ENCODE peak calls at places on chromosomes 5 and 9, in six cellular contexts. One of them, this sample, is unnamed.
A peak's percentile ranks its signal among the peaks of the same experiment; 100 is the strongest.

GRCh38 chr9:124840300-124840833 is 12.9 kb upstream of the WDR38 start:
- DNase-seq in neural progenitor cell: no peak
- DNase-seq in CD8-positive, alpha-beta T cell: no peak
- DNase-seq in fibroblast of lung: no peak
- DNase-seq in lung: no peak
- DNase-seq in tibial nerve: no peak
- DNase-seq in this sample: no peak

GRCh38 chr5:126597156-126597555 is 2.1 kb upstream of the ALDH7A1 start:
- DNase-seq in neural progenitor cell: no peak
- DNase-seq in CD8-positive, alpha-beta T cell: no peak
- DNase-seq in fibroblast of lung: peak; percentile 90
- DNase-seq in lung: no peak
- DNase-seq in tibial nerve: no peak
- DNase-seq in this sample: no peak

GRCh38 chr5:105033642-105034217 is 1471.1 kb upstream of the NUDT12 start:
- DNase-seq in neural progenitor cell: no peak
- DNase-seq in CD8-positive, alpha-beta T cell: no peak
- DNase-seq in fibroblast of lung: no peak
- DNase-seq in lung: no peak
- DNase-seq in tibial nerve: no peak
- DNase-seq in this sample: no peak

GRCh38 chr5:4480528-4481404 is 659.4 kb upstream of the ADAMTS16 start:
- DNase-seq in neural progenitor cell: no peak
- DNase-seq in CD8-positive, alpha-beta T cell: no peak
- DNase-seq in fibroblast of lung: no peak
- DNase-seq in lung: no peak
- DNase-seq in tibial nerve: no peak
- DNase-seq in this sample: no peak

GRCh38 chr9:108776920-108777650 is 78.7 kb downstream of the ACTL7B start:
- DNase-seq in neural progenitor cell: no peak
- DNase-seq in CD8-positive, alpha-beta T cell: no peak
- DNase-seq in fibroblast of lung: peak; percentile 38
- DNase-seq in lung: no peak
- DNase-seq in tibial nerve: no peak
- DNase-seq in this sample: no peak

GRCh38 chr9:108565651-108566378 is 290.0 kb downstream of the ACTL7B start:
- DNase-seq in neural progenitor cell: peak; percentile 90
- DNase-seq in CD8-positive, alpha-beta T cell: no peak
- DNase-seq in fibroblast of lung: peak; percentile 94
- DNase-seq in lung: peak; percentile 42
- DNase-seq in tibial nerve: peak; percentile 30
- DNase-seq in this sample: peak; percentile 68

GRCh38 chr5:170479484-170479883 is 24.3 kb upstream of the KCNIP1 start:
- DNase-seq in neural progenitor cell: no peak
- DNase-seq in CD8-positive, alpha-beta T cell: no peak
- DNase-seq in fibroblast of lung: peak; percentile 22
- DNase-seq in lung: no peak
- DNase-seq in tibial nerve: no peak
- DNase-seq in this sample: no peak

GRCh38 chr5:181222630-181223040 is 446 bp upstream of the TRIM41 start:
- DNase-seq in neural progenitor cell: no peak
- DNase-seq in CD8-positive, alpha-beta T cell: no peak
- DNase-seq in fibroblast of lung: peak; percentile 73
- DNase-seq in lung: no peak
- DNase-seq in tibial nerve: no peak
- DNase-seq in this sample: no peak

GRCh38 chr5:92519717-92520632 is 1061.0 kb downstream of the NR2F1-AS1 start:
- DNase-seq in neural progenitor cell: no peak
- DNase-seq in CD8-positive, alpha-beta T cell: no peak
- DNase-seq in fibroblast of lung: peak; percentile 40
- DNase-seq in lung: no peak
- DNase-seq in tibial nerve: no peak
- DNase-seq in this sample: no peak

GRCh38 chr9:12880406-12881016 is 105.7 kb downstream of the LURAP1L start:
- DNase-seq in neural progenitor cell: no peak
- DNase-seq in CD8-positive, alpha-beta T cell: no peak
- DNase-seq in fibroblast of lung: peak; percentile 69
- DNase-seq in lung: no peak
- DNase-seq in tibial nerve: no peak
- DNase-seq in this sample: no peak

GRCh38 chr5:79653843-79654242 is 35.8 kb upstream of the CMYA5 start:
- DNase-seq in neural progenitor cell: no peak
- DNase-seq in CD8-positive, alpha-beta T cell: no peak
- DNase-seq in fibroblast of lung: no peak
- DNase-seq in lung: no peak
- DNase-seq in tibial nerve: no peak
- DNase-seq in this sample: no peak

GRCh38 chr5:87081511-87082372 is 185.9 kb upstream of the RASA1 start:
- DNase-seq in neural progenitor cell: no peak
- DNase-seq in CD8-positive, alpha-beta T cell: peak; percentile 14
- DNase-seq in fibroblast of lung: no peak
- DNase-seq in lung: peak; percentile 34
- DNase-seq in tibial nerve: no peak
- DNase-seq in this sample: peak; percentile 39

GRCh38 chr5:99929067-99929805 is 605.9 kb upstream of the FAM174A start:
- DNase-seq in neural progenitor cell: no peak
- DNase-seq in CD8-positive, alpha-beta T cell: no peak
- DNase-seq in fibroblast of lung: no peak
- DNase-seq in lung: no peak
- DNase-seq in tibial nerve: no peak
- DNase-seq in this sample: no peak

GRCh38 chr9:133128152-133128551 is 7.1 kb upstream of the RALGDS start:
- DNase-seq in neural progenitor cell: no peak
- DNase-seq in CD8-positive, alpha-beta T cell: no peak
- DNase-seq in fibroblast of lung: no peak
- DNase-seq in lung: no peak
- DNase-seq in tibial nerve: no peak
- DNase-seq in this sample: no peak

GRCh38 chr5:119293202-119293829 is 62.5 kb upstream of the TNFAIP8 start:
- DNase-seq in neural progenitor cell: no peak
- DNase-seq in CD8-positive, alpha-beta T cell: no peak
- DNase-seq in fibroblast of lung: no peak
- DNase-seq in lung: no peak
- DNase-seq in tibial nerve: no peak
- DNase-seq in this sample: no peak

GRCh38 chr5:132437604-132438275 is 52.8 kb downstream of the IRF1 start:
- DNase-seq in neural progenitor cell: peak; percentile 44
- DNase-seq in CD8-positive, alpha-beta T cell: peak; percentile 56
- DNase-seq in fibroblast of lung: peak; percentile 89
- DNase-seq in lung: peak; percentile 67
- DNase-seq in tibial nerve: peak; percentile 43
- DNase-seq in this sample: peak; percentile 84

GRCh38 chr5:54986269-54986654 is 869 bp upstream of the ESM1 start:
- DNase-seq in neural progenitor cell: no peak
- DNase-seq in CD8-positive, alpha-beta T cell: no peak
- DNase-seq in fibroblast of lung: no peak
- DNase-seq in lung: no peak
- DNase-seq in tibial nerve: no peak
- DNase-seq in this sample: no peak

GRCh38 chr5:179430256-179431175 is 85.3 kb upstream of the ADAMTS2 start:
- DNase-seq in neural progenitor cell: no peak
- DNase-seq in CD8-positive, alpha-beta T cell: no peak
- DNase-seq in fibroblast of lung: no peak
- DNase-seq in lung: no peak
- DNase-seq in tibial nerve: no peak
- DNase-seq in this sample: peak; percentile 49

GRCh38 chr9:20683351-20684034 is 566 bp upstream of the FOCAD start:
- DNase-seq in neural progenitor cell: peak; percentile 27
- DNase-seq in CD8-positive, alpha-beta T cell: peak; percentile 4
- DNase-seq in fibroblast of lung: peak; percentile 75
- DNase-seq in lung: peak; percentile 53
- DNase-seq in tibial nerve: peak; percentile 50
- DNase-seq in this sample: peak; percentile 75

GRCh38 chr9:80285325-80285724 is 713.6 kb downstream of the TLE4 start:
- DNase-seq in neural progenitor cell: peak; percentile 9
- DNase-seq in CD8-positive, alpha-beta T cell: no peak
- DNase-seq in fibroblast of lung: peak; percentile 45
- DNase-seq in lung: no peak
- DNase-seq in tibial nerve: no peak
- DNase-seq in this sample: no peak

GRCh38 chr5:30561771-30562170 is 631.7 kb upstream of the CDH6 start:
- DNase-seq in neural progenitor cell: no peak
- DNase-seq in CD8-positive, alpha-beta T cell: no peak
- DNase-seq in fibroblast of lung: no peak
- DNase-seq in lung: no peak
- DNase-seq in tibial nerve: no peak
- DNase-seq in this sample: no peak

GRCh38 chr9:111399772-111400563 is 69.9 kb upstream of the OR2K2 start:
- DNase-seq in neural progenitor cell: peak; percentile 58
- DNase-seq in CD8-positive, alpha-beta T cell: no peak
- DNase-seq in fibroblast of lung: peak; percentile 38
- DNase-seq in lung: no peak
- DNase-seq in tibial nerve: no peak
- DNase-seq in this sample: no peak

GRCh38 chr9:107312651-107313050 is 29.6 kb downstream of the RAD23B start:
- DNase-seq in neural progenitor cell: peak; percentile 58
- DNase-seq in CD8-positive, alpha-beta T cell: no peak
- DNase-seq in fibroblast of lung: peak; percentile 49
- DNase-seq in lung: no peak
- DNase-seq in tibial nerve: no peak
- DNase-seq in this sample: no peak

GRCh38 chr5:133326361-133326760 is 274.5 kb downstream of the HSPA4 start:
- DNase-seq in neural progenitor cell: no peak
- DNase-seq in CD8-positive, alpha-beta T cell: no peak
- DNase-seq in fibroblast of lung: no peak
- DNase-seq in lung: no peak
- DNase-seq in tibial nerve: no peak
- DNase-seq in this sample: no peak

GRCh38 chr9:14097215-14097614 is 216.7 kb downstream of the NFIB start:
- DNase-seq in neural progenitor cell: no peak
- DNase-seq in CD8-positive, alpha-beta T cell: no peak
- DNase-seq in fibroblast of lung: peak; percentile 68
- DNase-seq in lung: no peak
- DNase-seq in tibial nerve: no peak
- DNase-seq in this sample: no peak

GRCh38 chr5:172235132-172235780 is 41.3 kb downstream of the EFCAB9 start:
- DNase-seq in neural progenitor cell: no peak
- DNase-seq in CD8-positive, alpha-beta T cell: no peak
- DNase-seq in fibroblast of lung: peak; percentile 5
- DNase-seq in lung: no peak
- DNase-seq in tibial nerve: no peak
- DNase-seq in this sample: no peak

GRCh38 chr5:177530638-177531037 is 13.9 kb upstream of the DDX41 start:
- DNase-seq in neural progenitor cell: no peak
- DNase-seq in CD8-positive, alpha-beta T cell: no peak
- DNase-seq in fibroblast of lung: no peak
- DNase-seq in lung: no peak
- DNase-seq in tibial nerve: no peak
- DNase-seq in this sample: no peak

GRCh38 chr5:73115399-73116051 is 4.8 kb upstream of the TMEM171 start:
- DNase-seq in neural progenitor cell: no peak
- DNase-seq in CD8-positive, alpha-beta T cell: no peak
- DNase-seq in fibroblast of lung: peak; percentile 86
- DNase-seq in lung: no peak
- DNase-seq in tibial nerve: no peak
- DNase-seq in this sample: no peak

DNA sequence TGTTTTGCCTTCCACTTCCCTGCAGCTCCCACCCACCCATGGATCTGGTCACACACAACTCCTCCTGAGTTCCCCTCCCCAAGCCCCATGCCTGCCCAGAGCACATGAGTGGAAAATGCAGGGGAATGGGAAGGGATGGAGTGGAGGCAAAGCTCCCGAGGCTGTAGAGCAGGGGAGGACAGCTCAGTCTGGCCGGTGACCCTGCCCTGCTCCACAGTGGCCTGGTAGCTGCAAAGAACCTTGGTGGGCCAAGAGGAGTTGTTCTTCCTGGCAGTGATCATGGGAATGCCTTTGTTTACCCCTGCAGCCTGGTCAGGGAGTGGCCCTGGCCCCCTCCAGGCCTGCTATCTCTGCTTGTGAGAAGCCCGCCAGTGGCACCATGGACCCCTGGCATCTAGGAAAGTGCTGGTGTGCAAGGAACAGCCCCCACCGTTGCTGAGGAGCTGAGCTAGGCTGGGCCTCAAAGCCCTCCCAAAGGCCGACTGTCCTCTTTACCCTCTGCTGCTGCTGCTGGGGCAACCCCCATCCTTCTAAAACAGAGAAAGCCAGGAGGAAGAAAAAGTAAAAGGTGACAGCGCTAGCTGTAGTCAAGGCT is 60.4 kb downstream of the PSD2 start:
- DNase-seq in neural progenitor cell: no peak
- DNase-seq in CD8-positive, alpha-beta T cell: no peak
- DNase-seq in fibroblast of lung: no peak
- DNase-seq in lung: no peak
- DNase-seq in tibial nerve: no peak
- DNase-seq in this sample: no peak
- H3K27me3 ChIP-seq in neural progenitor cell: peaks cover 18% of the 10 kb centered on the region
- H3K27me3 ChIP-seq in CD8-positive, alpha-beta T cell: no peaks in the 10 kb centered on the region
- H3K27me3 ChIP-seq in fibroblast of lung: no peaks in the 10 kb centered on the region
- H3K27me3 ChIP-seq in lung: no peaks in the 10 kb centered on the region
- H3K27me3 ChIP-seq in tibial nerve: no peaks in the 10 kb centered on the region
- H3K27me3 ChIP-seq in this sample: no peaks in the 10 kb centered on the region

DNA sequence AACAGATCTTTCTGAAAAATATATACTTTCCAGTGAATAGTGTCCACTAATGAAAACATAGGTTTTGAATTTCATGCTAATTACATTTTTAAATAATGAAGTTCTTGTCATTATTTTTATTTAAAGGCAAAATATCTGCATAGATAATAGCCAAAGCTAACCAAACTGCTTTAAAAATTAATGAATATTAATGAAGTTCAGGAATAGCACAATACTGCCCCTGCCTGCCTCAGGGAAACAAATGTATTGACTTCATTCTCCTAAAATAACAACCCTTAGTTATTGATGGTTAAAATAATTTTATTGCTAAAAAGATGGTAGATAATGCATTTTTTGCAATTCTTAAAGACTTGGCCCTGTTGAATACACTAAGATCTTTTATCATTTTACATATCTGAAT is 103.6 kb upstream of the SSBP2 start:
- DNase-seq in neural progenitor cell: no peak
- DNase-seq in CD8-positive, alpha-beta T cell: no peak
- DNase-seq in fibroblast of lung: peak; percentile 19
- DNase-seq in lung: no peak
- DNase-seq in tibial nerve: no peak
- DNase-seq in this sample: no peak
- TF ChIP-seq CTCF in neural progenitor cell: peak; percentile 30
- TF ChIP-seq CTCF in CD8-positive, alpha-beta T cell: no peak
- TF ChIP-seq CTCF in fibroblast of lung: peak; percentile 33
- TF ChIP-seq CTCF in lung: no peak
- TF ChIP-seq CTCF in tibial nerve: peak; percentile 21
- TF ChIP-seq CTCF in this sample: no peak

GRCh38 chr9:135739271-135740220 is 37.6 kb downstream of the KCNT1 start:
- DNase-seq in neural progenitor cell: no peak
- DNase-seq in CD8-positive, alpha-beta T cell: no peak
- DNase-seq in fibroblast of lung: no peak
- DNase-seq in lung: no peak
- DNase-seq in tibial nerve: no peak
- DNase-seq in this sample: no peak
- H3K27me3 ChIP-seq in neural progenitor cell: peaks cover 24% of the 10 kb centered on the region
- H3K27me3 ChIP-seq in CD8-positive, alpha-beta T cell: no peaks in the 10 kb centered on the region
- H3K27me3 ChIP-seq in fibroblast of lung: no peaks in the 10 kb centered on the region
- H3K27me3 ChIP-seq in lung: peaks cover 14% of the 10 kb centered on the region
- H3K27me3 ChIP-seq in tibial nerve: no peaks in the 10 kb centered on the region
- H3K27me3 ChIP-seq in this sample: peaks cover 89% of the 10 kb centered on the region

DNA sequence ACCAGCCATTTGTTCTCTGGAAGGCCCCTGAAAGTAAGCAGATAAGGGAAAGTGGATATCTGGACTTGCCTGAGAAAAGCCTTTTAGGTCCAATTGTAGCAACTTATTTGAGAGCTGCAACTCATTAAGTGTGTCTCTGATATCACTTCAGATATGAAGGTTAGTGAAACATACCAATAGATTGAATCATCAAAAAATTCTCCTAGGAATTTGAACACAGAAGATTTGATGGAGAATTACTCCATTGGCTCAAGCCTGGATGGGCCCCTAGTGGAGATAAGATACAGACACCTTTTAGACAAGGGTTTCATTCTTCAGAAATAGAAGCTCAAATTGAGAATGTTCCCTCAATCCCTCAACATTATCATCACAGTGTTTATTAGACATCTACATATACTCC is 356.7 kb downstream of the NDUFS4 start:
- DNase-seq in neural progenitor cell: no peak
- DNase-seq in CD8-positive, alpha-beta T cell: no peak
- DNase-seq in fibroblast of lung: no peak
- DNase-seq in lung: no peak
- DNase-seq in tibial nerve: no peak
- DNase-seq in this sample: no peak
- TF ChIP-seq CTCF in neural progenitor cell: peak; percentile 17
- TF ChIP-seq CTCF in CD8-positive, alpha-beta T cell: no peak
- TF ChIP-seq CTCF in fibroblast of lung: peak; percentile 16
- TF ChIP-seq CTCF in lung: no peak
- TF ChIP-seq CTCF in tibial nerve: no peak
- TF ChIP-seq CTCF in this sample: no peak

This sample was measured in tibial artery.